ENCODE peak calls at places on chromosomes 16 and 17, in nine cellular contexts. T is uterus, E is adrenal gland, I is sigmoid colon, D is body of pancreas, Q is lower leg skin, P is H54, F is A549, A is stomach. M is an unnamed sample.
A peak's percentile ranks its signal among the peaks of the same experiment; 100 is the strongest.

GRCh38 chr17:38750312-38751121 is 2.0 kb upstream of the PSMB3 start:
- DNase-seq in A (no peak), I (no peak), E (no peak), D (no peak), T (no peak), P (no peak), F (no peak), Q (no peak), M (peak; percentile 46)

GRCh38 chr16:16092925-16093624 is 130.2 kb downstream of the ABCC6 start:
- DNase-seq in T (no peak), Q (no peak), I (no peak), D (peak; percentile 76), P (no peak), E (peak; percentile 32), A (peak; percentile 35), F (no peak), M (no peak)

GRCh38 chr17:37283414-37283961 is 92.3 kb upstream of the C17orf78 start:
- DNase-seq in A (no peak), F (no peak), P (no peak), E (no peak), I (no peak), D (no peak), Q (no peak), T (no peak), M (no peak)

GRCh38 chr17:19702231-19702641 is 14.1 kb downstream of the SLC47A2 start:
- DNase-seq in E (no peak), A (no peak), Q (no peak), P (no peak), F (no peak), D (no peak), T (no peak), I (no peak), M (no peak)

GRCh38 chr17:11986939-11987329 is 10.3 kb downstream of the ZNF18 start:
- DNase-seq in E (no peak), P (peak; percentile 19), F (peak; percentile 49), I (no peak), T (no peak), D (no peak), Q (no peak), A (no peak), M (peak; percentile 60)

GRCh38 chr17:3968886-3969524 is 4.8 kb upstream of the ATP2A3 start:
- DNase-seq in I (no peak), A (no peak), Q (no peak), T (no peak), F (no peak), E (no peak), P (no peak), D (no peak), M (peak; percentile 31)

GRCh38 chr17:47698749-47699535 is 5.0 kb downstream of the TBKBP1 start:
- DNase-seq in I (peak; percentile 74), D (peak; percentile 61), F (peak; percentile 97), P (peak; percentile 98), E (peak; percentile 63), T (peak; percentile 61), Q (no peak), A (peak; percentile 72), M (peak; percentile 51)

GRCh38 chr16:8096211-8096610 is 494.1 kb downstream of the TMEM114 start:
- DNase-seq in A (no peak), P (no peak), T (no peak), D (no peak), F (no peak), E (no peak), Q (no peak), I (no peak), M (no peak)

GRCh38 chr16:13957197-13958078 is 37.5 kb downstream of the ERCC4 start:
- DNase-seq in E (peak; percentile 92), I (peak; percentile 90), T (peak; percentile 76), A (peak; percentile 56), P (peak; percentile 52), D (peak; percentile 60), F (peak; percentile 76), Q (peak; percentile 79), M (no peak)

GRCh38 chr16:78184554-78185183 is 85.2 kb downstream of the WWOX start:
- DNase-seq in F (no peak), Q (no peak), E (no peak), I (no peak), T (no peak), P (no peak), D (no peak), A (no peak), M (no peak)

GRCh38 chr17:27339836-27340550 is 46.1 kb downstream of the WSB1 start:
- DNase-seq in P (peak; percentile 61), A (no peak), F (peak; percentile 46), Q (no peak), T (no peak), I (no peak), E (no peak), D (no peak), M (peak; percentile 69)

GRCh38 chr17:29140631-29141483 is 39.3 kb downstream of the MYO18A start:
- DNase-seq in I (no peak), E (no peak), A (no peak), F (no peak), P (no peak), D (no peak), Q (no peak), T (no peak), M (no peak)

GRCh38 chr17:74573169-74573568 is 5.9 kb upstream of the CD300H start:
- DNase-seq in Q (no peak), F (no peak), D (no peak), T (no peak), A (no peak), E (no peak), P (no peak), I (no peak), M (no peak)

GRCh38 chr16:14280541-14280940 is 209.4 kb downstream of the MRTFB start:
- DNase-seq in P (no peak), Q (no peak), E (no peak), D (no peak), F (no peak), I (no peak), T (no peak), A (no peak), M (no peak)

GRCh38 chr17:82718986-82719685 is 2.6 kb downstream of the FN3KRP start:
- DNase-seq in Q (no peak), F (no peak), D (no peak), T (no peak), E (no peak), P (no peak), A (no peak), I (no peak), M (no peak)

GRCh38 chr17:42553161-42553818 is 567 bp downstream of the HSD17B1 start:
- DNase-seq in Q (no peak), A (no peak), D (no peak), F (no peak), T (peak; percentile 46), E (no peak), P (no peak), I (no peak), M (peak; percentile 29)

GRCh38 chr17:81388612-81389367 is 6.5 kb upstream of the BAHCC1 start:
- DNase-seq in P (no peak), A (no peak), T (peak; percentile 37), F (no peak), I (no peak), Q (no peak), E (peak; percentile 75), D (no peak), M (no peak)

GRCh38 chr17:81389585-81389984 is 5.7 kb upstream of the BAHCC1 start:
- DNase-seq in P (no peak), D (no peak), F (no peak), E (no peak), I (no peak), Q (no peak), T (no peak), A (no peak), M (no peak)

GRCh38 chr17:81391268-81391963 is 3.8 kb upstream of the BAHCC1 start:
- DNase-seq in P (no peak), I (no peak), Q (no peak), F (no peak), A (no peak), D (no peak), T (no peak), E (no peak), M (no peak)

GRCh38 chr17:81390436-81391214 is 4.6 kb upstream of the BAHCC1 start:
- DNase-seq in P (no peak), D (no peak), I (no peak), F (no peak), E (no peak), Q (no peak), T (peak; percentile 17), A (no peak), M (no peak)

GRCh38 chr17:81390029-81390428 is 5.2 kb upstream of the BAHCC1 start:
- DNase-seq in T (peak; percentile 20), D (no peak), A (no peak), F (no peak), I (no peak), E (no peak), P (no peak), Q (no peak), M (no peak)
- TF ChIP-seq POLR2A in T (no peak), D (no peak), A (no peak), F (no peak), I (no peak), E (no peak), P (no peak), Q (no peak), M (no peak)

GRCh38 chr17:75824050-75824552 is 20.1 kb downstream of the UNC13D start:
- DNase-seq in P (no peak), E (no peak), Q (no peak), I (no peak), T (no peak), A (no peak), F (no peak), D (no peak), M (no peak)
- TF ChIP-seq POLR2A in P (no peak), E (no peak), Q (no peak), I (no peak), T (no peak), A (no peak), F (no peak), D (no peak), M (no peak)

DNA sequence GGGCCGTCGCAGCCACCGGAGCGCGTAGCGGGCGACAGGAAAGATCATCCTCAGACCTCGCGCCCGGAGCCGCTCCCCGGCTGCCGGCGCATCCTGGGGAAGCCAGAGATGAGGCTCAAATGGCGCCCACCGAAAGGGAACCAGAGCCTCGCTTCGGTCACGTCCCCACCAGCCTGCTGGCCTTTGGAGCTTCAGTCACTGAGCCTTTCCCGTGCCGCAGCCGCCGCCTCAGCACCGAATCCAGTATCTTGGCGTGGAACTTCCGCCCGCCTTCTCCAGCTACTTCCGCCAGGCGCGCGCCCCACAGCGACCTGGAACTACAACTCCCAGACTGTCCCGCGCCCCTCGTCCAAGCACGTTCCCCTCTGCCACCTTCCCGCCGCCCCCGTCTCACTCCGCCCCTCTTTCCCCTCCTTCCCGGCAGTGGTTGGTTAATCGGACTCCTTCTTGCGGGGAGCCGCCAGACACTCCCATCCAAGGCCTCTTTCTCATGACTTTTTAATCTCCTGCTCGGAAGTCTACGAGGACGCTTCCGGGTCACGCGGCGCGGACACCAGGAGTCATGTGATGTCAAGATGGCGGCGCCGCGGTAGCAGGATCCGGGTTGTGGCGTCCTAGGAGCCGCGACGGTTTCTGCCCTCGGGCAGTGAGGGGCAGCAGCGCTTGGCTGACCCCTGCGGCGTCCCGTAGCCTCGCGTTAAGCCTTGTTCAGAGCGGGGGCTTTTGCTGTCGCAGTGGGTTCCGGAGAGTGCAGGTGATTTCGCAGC is at the start of the genes SMCR8 and TOP3A:
- DNase-seq in P (peak; percentile 99), D (peak; percentile 97), E (peak; percentile 98), Q (peak; percentile 99), T (peak; percentile 98), I (peak; percentile 99), F (peak; percentile 88), A (peak; percentile 97), M (peak; percentile 99)
- TF ChIP-seq POLR2A in P (peak; percentile 97), D (peak; percentile 76), E (peak; percentile 82), Q (no peak), T (peak; percentile 30), I (peak; percentile 26), F (peak; percentile 90), A (no peak), M (peak; percentile 69)

GRCh38 chr17:75825748-75826370 is 18.3 kb downstream of the UNC13D start:
- DNase-seq in A (no peak), E (no peak), F (no peak), Q (no peak), T (no peak), D (no peak), I (no peak), P (no peak), M (no peak)
- TF ChIP-seq POLR2A in A (no peak), E (no peak), F (no peak), Q (no peak), T (no peak), D (no peak), I (no peak), P (no peak), M (peak; percentile 13)